ENCODE peak calls at places on chromosomes 11 and 22, in four cellular contexts. V is K562, O is HepG2, K is GM12878. A is an unnamed sample.

GRCh38 chr22:46078241-46079092 is 71.9 kb upstream of the PPARA start:
- DNase-seq in O (no peak), V (no peak), K (no peak), A (peak; percentile 10)

GRCh38 chr22:50483556-50483955 is 2.2 kb downstream of the ADM2 start:
- DNase-seq in O (no peak), K (no peak), V (no peak), A (no peak)

GRCh38 chr11:75946531-75947530 is 131.8 kb downstream of the UVRAG start:
- DNase-seq in O (no peak), K (no peak), V (peak; percentile 51), A (no peak)

GRCh38 chr11:85955531-85955930 is 100.3 kb downstream of the CCDC83 start:
- DNase-seq in V (no peak), O (no peak), K (no peak), A (no peak)

GRCh38 chr11:66268953-66269906 is 791 bp downstream of the RAB1B start:
- DNase-seq in V (peak; percentile 54), K (no peak), O (peak; percentile 58), A (peak; percentile 43)

GRCh38 chr11:73971175-73971719 is 11.4 kb downstream of the UCP2 start:
- DNase-seq in K (no peak), O (no peak), V (peak; percentile 28), A (no peak)

GRCh38 chr11:13776134-13776815 is 107.8 kb downstream of the FAR1 start:
- DNase-seq in K (no peak), V (peak; percentile 14), O (no peak), A (no peak)

GRCh38 chr22:46934746-46935491 is 172.5 kb downstream of the TBC1D22A start:
- DNase-seq in V (peak; percentile 90), O (peak; percentile 84), K (peak; percentile 17), A (no peak)

GRCh38 chr11:131234146-131234680 is 136.2 kb upstream of the NTM start:
- DNase-seq in K (no peak), O (no peak), V (no peak), A (no peak)

GRCh38 chr11:8786933-8787332 is 104.3 kb downstream of the RPL27A start:
- DNase-seq in K (no peak), V (no peak), O (no peak), A (no peak)

GRCh38 chr22:37336474-37337028 is 54.2 kb downstream of the CYTH4 start:
- DNase-seq in O (no peak), K (no peak), V (peak; percentile 65), A (no peak)

GRCh38 chr22:45284705-45285305 is at the start of gene UPK3A:
- DNase-seq in V (no peak), O (no peak), K (no peak), A (peak; percentile 86)

GRCh38 chr11:76419896-76420295 is 24.9 kb upstream of the EMSY start:
- DNase-seq in O (peak; percentile 15), K (no peak), V (peak; percentile 43), A (peak; percentile 44)

GRCh38 chr11:65503606-65503922 is 4.7 kb downstream of the MALAT1 start:
- DNase-seq in V (peak; percentile 44), O (no peak), K (no peak), A (no peak)

GRCh38 chr11:123065634-123066033 is 3.7 kb upstream of the HSPA8 start:
- DNase-seq in K (no peak), O (no peak), V (no peak), A (no peak)

GRCh38 chr11:93747122-93747521 is 5.7 kb downstream of the C11orf54 start:
- DNase-seq in K (no peak), V (no peak), O (no peak), A (no peak)

GRCh38 chr22:22245256-22245909 is 797 bp downstream of the VPREB1 start:
- DNase-seq in O (no peak), V (no peak), K (no peak), A (no peak)

GRCh38 chr22:19411690-19412045 is 19.9 kb downstream of the HIRA start:
- DNase-seq in V (no peak), O (no peak), K (no peak), A (no peak)

GRCh38 chr11:9982796-9983579 is 311.0 kb downstream of the SBF2 start:
- DNase-seq in V (peak; percentile 70), K (no peak), O (peak; percentile 71), A (peak; percentile 48)

GRCh38 chr11:561148-562003 is 606 bp downstream of the RASSF7 start:
- DNase-seq in V (peak; percentile 37), O (peak; percentile 87), K (no peak), A (no peak)

GRCh38 chr11:84437129-84438123 is 1151.3 kb upstream of the CCDC90B start:
- DNase-seq in O (peak; percentile 14), K (peak; percentile 3), V (no peak), A (peak; percentile 82)

GRCh38 chr11:67120881-67121710 is 2.0 kb downstream of the KDM2A start:
- DNase-seq in V (peak; percentile 31), O (no peak), K (peak; percentile 77), A (no peak)

GRCh38 chr11:27524155-27524554 is 17.6 kb upstream of the LIN7C start:
- DNase-seq in V (peak; percentile 25), O (peak; percentile 41), K (no peak), A (peak; percentile 42)

GRCh38 chr11:73972620-73973449 is 9.8 kb downstream of the UCP2 start:
- DNase-seq in O (no peak), K (no peak), V (peak; percentile 25), A (no peak)

GRCh38 chr11:126355324-126355925 is at the start of gene ST3GAL4:
- DNase-seq in V (peak; percentile 88), O (peak; percentile 68), K (peak; percentile 11), A (peak; percentile 87)

GRCh38 chr22:27045103-27045940 is 387.9 kb downstream of the MIAT start:
- DNase-seq in V (no peak), K (no peak), O (no peak), A (no peak)

GRCh38 chr22:19368876-19369275 is 62.7 kb downstream of the HIRA start:
- DNase-seq in K (no peak), O (no peak), V (no peak), A (no peak)

GRCh38 chr11:2673250-2673610 is 26.6 kb downstream of the KCNQ1OT1 start:
- DNase-seq in O (no peak), V (no peak), K (no peak), A (no peak)

GRCh38 chr11:2673871-2674471 is 25.8 kb downstream of the KCNQ1OT1 start:
- DNase-seq in O (no peak), K (no peak), V (no peak), A (no peak)

GRCh38 chr11:2672553-2673249 is 27.1 kb downstream of the KCNQ1OT1 start:
- DNase-seq in O (no peak), V (no peak), K (no peak), A (no peak)

GRCh38 chr11:2675540-2675939 is 24.3 kb downstream of the KCNQ1OT1 start:
- DNase-seq in K (no peak), O (no peak), V (no peak), A (no peak)

GRCh38 chr11:2674681-2675131 is 25.1 kb downstream of the KCNQ1OT1 start:
- DNase-seq in K (no peak), O (no peak), V (no peak), A (no peak)
- TF ChIP-seq ETV6 in K (no peak), O (no peak), V (no peak), A (no peak)

GRCh38 chr11:107697291-107697690 is 14.6 kb downstream of the SLN start:
- DNase-seq in V (no peak), O (no peak), K (no peak), A (no peak)

GRCh38 chr11:107699371-107700348 is 12.2 kb downstream of the SLN start:
- DNase-seq in O (no peak), K (no peak), V (no peak), A (no peak)

GRCh38 chr11:107691003-107691402 is 20.9 kb downstream of the SLN start:
- DNase-seq in O (no peak), V (no peak), K (no peak), A (no peak)

GRCh38 chr11:107696140-107696539 is 15.7 kb downstream of the SLN start:
- DNase-seq in O (no peak), K (no peak), V (no peak), A (no peak)

DNA sequence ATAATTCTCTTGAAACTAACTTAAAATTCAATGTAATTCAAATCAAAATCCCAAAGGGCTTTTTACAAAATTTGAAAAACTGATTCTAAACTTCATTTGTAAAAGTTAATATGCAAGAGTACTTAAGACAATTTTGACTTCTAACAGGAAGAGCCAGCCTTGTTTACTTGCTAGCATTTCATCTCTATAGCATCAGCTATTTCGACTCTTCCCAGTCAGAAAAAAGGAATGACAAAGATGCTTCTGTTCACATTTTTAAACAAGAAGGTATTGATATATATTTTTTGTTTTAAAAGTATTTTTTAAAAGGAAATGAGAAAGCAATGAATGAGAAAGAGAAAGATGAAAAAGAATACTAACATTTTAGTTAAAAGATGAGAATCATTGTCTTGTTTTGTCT is 16.4 kb downstream of the SLN start:
- DNase-seq in V (no peak), O (no peak), K (no peak), A (no peak)
- TF ChIP-seq CREB1 in V (no peak), O (no peak), K (no peak), A (no peak)

GRCh38 chr11:48087974-48088681 is 107.8 kb downstream of the PTPRJ start:
- DNase-seq in O (peak; percentile 24), K (no peak), V (no peak), A (no peak)
- TF ChIP-seq ETV6 in O (no peak), K (no peak), V (no peak), A (no peak)

DNA sequence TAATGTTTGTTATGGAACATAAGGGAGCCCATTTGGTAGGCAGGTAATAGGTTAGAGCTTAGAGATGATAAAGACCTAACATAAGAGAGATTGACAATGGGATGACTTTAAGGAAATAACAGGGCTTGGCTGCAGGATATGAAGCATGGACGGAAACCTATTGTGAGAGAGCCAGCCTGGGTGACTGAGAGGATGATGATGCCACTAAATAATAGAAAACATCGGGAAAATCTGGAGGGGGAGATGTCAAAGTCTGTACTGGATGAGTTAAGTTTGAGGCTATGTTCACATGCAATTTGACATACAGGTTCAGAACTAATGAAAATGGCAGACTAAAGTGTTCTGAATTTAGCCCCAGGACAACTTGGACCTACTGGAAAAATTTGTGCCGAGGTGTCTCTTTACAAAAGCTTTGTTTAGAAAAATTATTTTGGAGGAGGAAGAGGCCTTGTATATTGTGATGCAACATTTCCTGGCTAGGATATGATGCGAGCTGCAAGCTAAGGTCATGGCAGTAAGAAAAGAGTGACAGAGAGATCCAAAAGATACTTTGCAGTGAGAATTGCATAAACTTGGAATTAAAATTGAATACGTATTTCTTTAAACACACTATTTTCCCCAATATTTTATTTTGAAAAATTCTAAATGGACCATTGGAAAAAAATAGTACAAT is 339.3 kb upstream of the PLET1 start:
- DNase-seq in K (no peak), V (no peak), O (no peak), A (no peak)
- TF ChIP-seq CREB1 in K (no peak), V (no peak), O (no peak), A (no peak)

A was measured in WTC11.